ENCODE peak calls at places on chromosomes 7 and 10, in six cellular contexts. J is hippocampal formation, B is A673, Y is psoas muscle, O is WTC11, L is NAMALWA. N is an unnamed sample.

GRCh38 chr10:71419750-71420149 is 23.0 kb downstream of the CDH23 start:
- DNase-seq in B (no peak), O (no peak), Y (no peak), L (no peak), J (no peak), N (no peak)

GRCh38 chr7:141646826-141647480 is 55.0 kb downstream of the DENND11 start:
- DNase-seq in L (no peak), O (no peak), J (no peak), B (no peak), Y (no peak), N (no peak)

GRCh38 chr7:64849250-64849923 is 53.7 kb upstream of the ZNF273 start:
- DNase-seq in Y (peak), L (peak), B (peak), O (no peak), J (no peak), N (peak)

GRCh38 chr7:70072220-70072619 is 473.9 kb downstream of the AUTS2 start:
- DNase-seq in Y (no peak), J (no peak), B (no peak), O (no peak), L (no peak), N (peak)

GRCh38 chr10:72297281-72297967 is 23.7 kb downstream of the DDIT4 start:
- DNase-seq in Y (peak), J (peak), O (no peak), B (peak), L (peak), N (peak)

GRCh38 chr7:37491919-37492694 is 43.4 kb upstream of the ELMO1 start:
- DNase-seq in J (no peak), O (peak), L (peak), Y (no peak), B (no peak), N (no peak)

GRCh38 chr7:26500749-26501352 is 209.2 kb downstream of the SNX10 start:
- DNase-seq in L (peak), O (no peak), Y (no peak), B (peak), J (no peak), N (peak)

GRCh38 chr7:46230298-46231295 is 309.5 kb upstream of the IGFBP3 start:
- DNase-seq in B (no peak), Y (no peak), J (no peak), L (no peak), O (no peak), N (no peak)

GRCh38 chr7:35707422-35707821 is 12.5 kb upstream of the HERPUD2 start:
- DNase-seq in Y (no peak), J (no peak), B (no peak), L (no peak), O (no peak), N (no peak)

GRCh38 chr10:122419890-122420623 is 34.4 kb upstream of the ARMS2 start:
- DNase-seq in J (no peak), L (no peak), B (no peak), O (no peak), Y (no peak), N (no peak)

GRCh38 chr10:125442856-125443540 is 240.0 kb downstream of the TEX36 start:
- DNase-seq in L (no peak), B (no peak), O (no peak), J (no peak), Y (no peak), N (no peak)

GRCh38 chr7:1857487-1858425 is 187.7 kb downstream of the ELFN1 start:
- DNase-seq in L (no peak), O (peak), J (no peak), Y (peak), B (no peak), N (no peak)

GRCh38 chr7:25124485-25125136 is 449 bp downstream of the CYCS start:
- DNase-seq in O (no peak), J (no peak), Y (no peak), B (peak), L (no peak), N (peak)

GRCh38 chr10:125004571-125005311 is 62.8 kb downstream of the ZRANB1 start:
- DNase-seq in O (peak), B (no peak), Y (no peak), L (no peak), J (no peak), N (no peak)

GRCh38 chr10:34235164-34235832 is 579.8 kb downstream of the PARD3 start:
- DNase-seq in O (no peak), B (peak), J (no peak), Y (no peak), L (no peak), N (no peak)

GRCh38 chr10:61894150-61894549 is 7.3 kb upstream of the ARID5B start:
- DNase-seq in L (no peak), J (no peak), O (no peak), Y (no peak), B (no peak), N (no peak)

GRCh38 chr10:80191589-80192270 is 13.6 kb downstream of the ANXA11 start:
- DNase-seq in B (no peak), L (no peak), J (no peak), Y (peak), O (no peak), N (peak)

N was measured in RPMI8226.